ENCODE peak calls at places on chromosomes 7 and 10, in five cellular contexts. One of them, this sample, is unnamed.
A peak's percentile ranks its signal among the peaks of the same experiment; 100 is the strongest.

GRCh38 chr7:30322656-30323355 is 38.4 kb downstream of the ZNRF2 start:
- DNase-seq in GM12878: peak; percentile 45
- DNase-seq in HepG2: no peak
- DNase-seq in SK-N-SH: no peak
- DNase-seq in K562: peak; percentile 27
- DNase-seq in this sample: no peak

GRCh38 chr7:112272921-112273561 is 66.5 kb downstream of the ZNF277 start:
- DNase-seq in HepG2: no peak
- DNase-seq in SK-N-SH: no peak
- DNase-seq in GM12878: no peak
- DNase-seq in K562: no peak
- DNase-seq in this sample: no peak

GRCh38 chr10:100653957-100654834 is 91.2 kb upstream of the PAX2 start:
- DNase-seq in SK-N-SH: peak; percentile 81
- DNase-seq in GM12878: no peak
- DNase-seq in K562: no peak
- DNase-seq in HepG2: no peak
- DNase-seq in this sample: no peak

GRCh38 chr7:132666076-132666775 is 90.0 kb upstream of the PLXNA4 start:
- DNase-seq in GM12878: no peak
- DNase-seq in SK-N-SH: no peak
- DNase-seq in K562: no peak
- DNase-seq in HepG2: no peak
- DNase-seq in this sample: no peak

GRCh38 chr10:63409465-63410027 is 56.2 kb downstream of the JMJD1C start:
- DNase-seq in GM12878: no peak
- DNase-seq in HepG2: no peak
- DNase-seq in K562: peak; percentile 28
- DNase-seq in SK-N-SH: peak; percentile 21
- DNase-seq in this sample: no peak

GRCh38 chr7:27871086-27871485 is 131.1 kb downstream of the TAX1BP1 start:
- DNase-seq in K562: no peak
- DNase-seq in GM12878: no peak
- DNase-seq in SK-N-SH: no peak
- DNase-seq in HepG2: no peak
- DNase-seq in this sample: no peak

GRCh38 chr7:20964214-20964613 is 177.5 kb upstream of the SP8 start:
- DNase-seq in GM12878: no peak
- DNase-seq in K562: no peak
- DNase-seq in HepG2: no peak
- DNase-seq in SK-N-SH: no peak
- DNase-seq in this sample: no peak

GRCh38 chr7:107016312-107016711 is 28.2 kb upstream of the PRKAR2B start:
- DNase-seq in GM12878: no peak
- DNase-seq in SK-N-SH: no peak
- DNase-seq in K562: peak; percentile 41
- DNase-seq in HepG2: no peak
- DNase-seq in this sample: no peak

GRCh38 chr10:35341521-35341920 is 5.2 kb downstream of the CCNY start:
- DNase-seq in GM12878: peak; percentile 80
- DNase-seq in SK-N-SH: no peak
- DNase-seq in K562: no peak
- DNase-seq in HepG2: no peak
- DNase-seq in this sample: no peak

GRCh38 chr7:1708640-1709249 is 38.7 kb downstream of the ELFN1 start:
- DNase-seq in HepG2: no peak
- DNase-seq in GM12878: no peak
- DNase-seq in K562: no peak
- DNase-seq in SK-N-SH: peak; percentile 58
- DNase-seq in this sample: no peak

GRCh38 chr10:21953585-21954057 is 49.9 kb downstream of the DNAJC1 start:
- DNase-seq in GM12878: no peak
- DNase-seq in HepG2: peak; percentile 36
- DNase-seq in K562: peak; percentile 53
- DNase-seq in SK-N-SH: peak; percentile 54
- DNase-seq in this sample: peak; percentile 57

GRCh38 chr10:74394416-74394969 is 243.5 kb downstream of the ADK start:
- DNase-seq in SK-N-SH: no peak
- DNase-seq in GM12878: no peak
- DNase-seq in K562: no peak
- DNase-seq in HepG2: no peak
- DNase-seq in this sample: no peak

GRCh38 chr7:19665399-19666008 is 43.3 kb downstream of the POLR1F start:
- DNase-seq in GM12878: no peak
- DNase-seq in SK-N-SH: peak; percentile 39
- DNase-seq in K562: peak; percentile 35
- DNase-seq in HepG2: peak; percentile 7
- DNase-seq in this sample: peak; percentile 28

GRCh38 chr10:119139464-119140067 is 25.9 kb downstream of the SFXN4 start:
- DNase-seq in K562: peak; percentile 23
- DNase-seq in HepG2: peak; percentile 28
- DNase-seq in SK-N-SH: peak; percentile 62
- DNase-seq in GM12878: no peak
- DNase-seq in this sample: peak; percentile 51

GRCh38 chr7:33698006-33698405 is 207.3 kb upstream of the BMPER start:
- DNase-seq in GM12878: no peak
- DNase-seq in HepG2: no peak
- DNase-seq in K562: no peak
- DNase-seq in SK-N-SH: no peak
- DNase-seq in this sample: no peak

GRCh38 chr10:58951750-58952149 is 224.7 kb upstream of the PHYHIPL start:
- DNase-seq in GM12878: no peak
- DNase-seq in K562: no peak
- DNase-seq in SK-N-SH: no peak
- DNase-seq in HepG2: no peak
- DNase-seq in this sample: no peak

DNA sequence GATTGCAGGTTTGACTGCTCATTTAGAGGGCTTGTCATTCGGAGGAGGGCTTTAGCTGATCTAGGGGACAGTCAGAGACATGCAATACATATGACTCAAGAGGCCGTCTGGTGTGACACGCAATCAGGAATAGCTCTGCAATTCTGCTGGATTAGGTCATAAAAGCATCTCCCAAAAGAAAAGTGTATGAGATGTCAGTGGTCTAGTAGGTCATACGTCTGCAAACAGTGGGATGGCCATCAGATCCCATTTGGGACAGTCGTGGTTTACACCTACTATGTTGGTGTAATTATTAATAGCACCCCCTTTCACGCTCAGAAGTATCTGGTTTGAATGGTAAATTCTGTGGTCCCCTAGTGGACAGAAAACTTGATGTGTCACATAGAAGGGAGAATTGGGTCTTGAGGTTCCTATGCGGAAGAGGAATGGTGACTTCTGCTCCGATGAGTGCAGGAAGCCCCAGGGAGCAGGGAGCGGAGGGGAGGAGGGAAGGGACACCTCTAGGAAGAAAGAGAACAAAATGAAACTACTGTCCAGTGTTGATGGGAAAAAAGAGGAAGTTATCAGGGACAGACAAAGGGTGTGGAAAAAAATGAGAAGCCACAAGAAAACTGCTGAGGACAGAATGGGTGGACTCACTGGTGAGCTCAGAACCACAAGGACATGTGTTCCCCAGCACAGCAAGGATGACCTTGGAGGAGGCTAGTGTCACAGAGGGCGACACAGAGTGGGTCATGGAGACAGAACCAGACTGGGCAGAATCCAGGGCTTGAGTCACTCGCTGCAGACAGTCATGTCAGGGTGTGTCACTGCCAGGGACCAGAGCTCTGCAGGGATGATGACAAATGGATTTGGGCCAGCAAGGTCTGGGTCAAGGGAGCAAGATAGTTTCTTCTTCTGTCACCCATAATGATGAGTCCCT is 59.9 kb downstream of the MAP3K8 start:
- DNase-seq in K562: peak; percentile 50
- DNase-seq in GM12878: no peak
- DNase-seq in HepG2: peak; percentile 60
- DNase-seq in SK-N-SH: no peak
- DNase-seq in this sample: no peak
- H3K4me1 ChIP-seq in K562: peaks cover 11% of the 10 kb centered on the region
- H3K4me1 ChIP-seq in GM12878: peaks cover 88% of the 10 kb centered on the region
- H3K4me1 ChIP-seq in HepG2: peaks cover 44% of the 10 kb centered on the region
- H3K4me1 ChIP-seq in SK-N-SH: no peaks in the 10 kb centered on the region
- H3K4me1 ChIP-seq in this sample: peaks cover 36% of the 10 kb centered on the region

DNA sequence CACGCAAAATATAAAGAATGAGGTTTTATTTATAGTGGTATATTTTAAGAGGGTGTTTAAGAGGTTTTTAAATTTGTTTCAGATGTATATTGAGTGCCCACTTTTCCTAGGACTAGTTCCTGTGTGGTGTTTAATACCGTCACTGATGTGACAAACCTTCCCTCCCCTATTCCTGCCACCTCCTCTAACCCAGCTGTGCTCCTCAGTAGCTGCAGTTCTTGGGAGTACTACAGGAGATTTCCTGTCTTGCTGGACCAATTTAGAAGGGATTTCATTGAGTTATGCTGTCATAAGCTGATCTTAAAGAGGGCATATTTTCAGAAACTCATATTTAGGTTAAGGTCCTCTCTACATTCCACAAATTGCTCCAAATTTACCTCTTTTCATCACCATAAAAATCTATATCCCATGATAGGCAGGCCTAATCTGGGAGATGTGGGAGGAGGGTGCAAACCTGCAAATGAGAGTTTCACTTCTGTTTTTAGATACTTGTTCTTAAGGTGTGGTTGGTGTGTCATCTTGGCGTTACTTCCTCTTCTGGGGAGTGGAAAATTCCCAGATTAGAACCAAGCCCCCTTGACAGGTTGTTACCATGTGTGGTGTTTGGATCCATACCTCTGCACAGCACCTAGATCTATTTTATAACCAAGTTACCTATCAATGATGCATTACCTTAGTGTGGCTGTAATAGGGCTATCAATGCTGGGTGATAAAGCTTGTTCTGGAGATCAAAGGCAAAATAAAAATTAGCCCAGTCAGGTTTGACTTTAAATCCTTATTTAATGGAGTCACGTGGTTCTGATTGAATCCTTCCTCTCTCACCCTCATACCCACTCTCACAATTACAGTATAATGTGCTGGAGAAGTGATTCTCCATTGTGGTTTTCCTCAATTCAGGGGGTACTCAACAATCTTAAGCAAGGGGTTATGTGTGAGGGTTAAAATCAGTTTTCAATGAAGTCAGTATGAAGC is 141.1 kb downstream of the CDK14 start:
- DNase-seq in HepG2: no peak
- DNase-seq in K562: no peak
- DNase-seq in GM12878: peak; percentile 86
- DNase-seq in SK-N-SH: no peak
- DNase-seq in this sample: no peak
- TF ChIP-seq SMC3 in HepG2: no peak
- TF ChIP-seq SMC3 in K562: no peak
- TF ChIP-seq SMC3 in GM12878: no peak
- TF ChIP-seq SMC3 in SK-N-SH: no peak
- TF ChIP-seq SMC3 in this sample: no peak

GRCh38 chr7:139915301-139915863 is 86.3 kb downstream of the TBXAS1 start:
- DNase-seq in HepG2: no peak
- DNase-seq in GM12878: no peak
- DNase-seq in SK-N-SH: no peak
- DNase-seq in K562: no peak
- DNase-seq in this sample: peak; percentile 30

GRCh38 chr7:139918488-139918887 is 89.4 kb downstream of the TBXAS1 start:
- DNase-seq in K562: peak; percentile 78
- DNase-seq in SK-N-SH: no peak
- DNase-seq in GM12878: no peak
- DNase-seq in HepG2: no peak
- DNase-seq in this sample: no peak

GRCh38 chr7:139915864-139916716 is 87.0 kb downstream of the TBXAS1 start:
- DNase-seq in K562: peak; percentile 96
- DNase-seq in HepG2: no peak
- DNase-seq in GM12878: peak; percentile 91
- DNase-seq in SK-N-SH: peak; percentile 23
- DNase-seq in this sample: peak; percentile 88

GRCh38 chr7:139914861-139915300 is 85.8 kb downstream of the TBXAS1 start:
- DNase-seq in HepG2: no peak
- DNase-seq in SK-N-SH: no peak
- DNase-seq in K562: no peak
- DNase-seq in GM12878: no peak
- DNase-seq in this sample: no peak

DNA sequence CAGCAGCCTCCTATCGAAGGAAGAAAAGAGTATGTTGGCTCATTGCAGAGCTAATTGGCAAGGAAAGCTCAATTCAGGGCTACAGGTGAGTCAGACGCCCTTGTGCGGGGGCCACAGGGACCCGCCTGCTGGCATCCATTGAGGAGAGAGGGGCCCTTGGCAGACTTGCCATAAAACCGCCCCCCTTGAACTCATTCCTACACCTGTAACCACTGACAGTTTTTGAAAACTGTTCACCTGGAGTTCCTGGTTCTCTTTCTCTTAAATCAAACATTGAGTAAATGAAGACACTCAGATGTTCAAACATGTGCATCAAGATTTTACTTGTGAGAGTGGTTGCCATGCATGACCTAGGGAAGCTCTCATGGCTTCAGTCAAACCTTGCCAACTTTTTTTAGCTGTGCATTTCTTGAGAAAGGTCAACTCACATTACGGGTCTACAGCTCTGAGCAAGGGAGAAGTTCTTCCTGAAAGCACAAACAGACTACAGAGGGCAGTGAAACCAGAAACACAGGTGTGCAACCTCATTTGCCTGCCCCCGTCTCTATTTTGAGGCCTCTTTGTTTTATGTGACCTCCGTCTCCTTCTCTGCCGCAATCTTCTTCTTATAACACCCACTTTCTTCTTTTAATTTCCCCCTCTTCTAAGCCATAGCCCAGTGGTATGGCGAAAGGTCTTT is 87.8 kb downstream of the TBXAS1 start:
- DNase-seq in GM12878: peak; percentile 82
- DNase-seq in K562: no peak
- DNase-seq in SK-N-SH: no peak
- DNase-seq in HepG2: no peak
- DNase-seq in this sample: no peak
- TF ChIP-seq REST in GM12878: no peak
- TF ChIP-seq REST in K562: no peak
- TF ChIP-seq REST in SK-N-SH: no peak
- TF ChIP-seq REST in HepG2: no peak
- TF ChIP-seq REST in this sample: no peak

GRCh38 chr7:92748509-92748908 is 87.9 kb downstream of the CDK6 start:
- DNase-seq in SK-N-SH: no peak
- DNase-seq in K562: no peak
- DNase-seq in HepG2: no peak
- DNase-seq in GM12878: no peak
- DNase-seq in this sample: no peak
- H3K4me1 ChIP-seq in SK-N-SH: peaks cover 34% of the 10 kb centered on the region
- H3K4me1 ChIP-seq in K562: no peaks in the 10 kb centered on the region
- H3K4me1 ChIP-seq in HepG2: peaks cover 56% of the 10 kb centered on the region
- H3K4me1 ChIP-seq in GM12878: no peaks in the 10 kb centered on the region
- H3K4me1 ChIP-seq in this sample: peaks cover 70% of the 10 kb centered on the region

DNA sequence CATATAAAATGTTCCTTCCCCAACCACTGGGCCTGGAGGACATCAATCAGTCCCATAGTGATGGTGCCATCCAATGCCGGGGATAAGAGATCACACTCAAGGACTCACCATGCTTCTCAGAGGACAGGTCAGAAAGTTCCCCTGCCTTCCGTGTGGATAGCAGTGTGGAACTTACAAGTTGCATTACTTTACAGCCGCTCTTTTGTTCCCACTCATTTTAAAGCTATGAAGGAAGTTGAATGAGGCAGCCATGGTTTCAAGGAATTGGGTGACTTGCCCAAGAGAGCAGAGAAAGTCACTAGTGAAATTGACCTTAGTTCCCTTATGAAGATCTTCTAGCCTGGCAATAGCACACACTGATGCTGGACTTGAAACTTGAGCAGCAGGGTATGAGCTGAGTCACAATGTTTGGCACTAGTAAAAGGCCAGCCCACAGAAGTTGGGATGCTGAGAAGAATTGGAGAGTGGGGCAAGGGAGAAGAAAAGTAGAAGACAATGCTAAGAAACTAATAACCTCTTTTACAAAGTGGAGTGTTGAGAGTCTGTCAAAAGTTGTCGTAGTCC is 78.7 kb downstream of the CXCL12 start:
- DNase-seq in SK-N-SH: no peak
- DNase-seq in GM12878: no peak
- DNase-seq in K562: no peak
- DNase-seq in HepG2: no peak
- DNase-seq in this sample: no peak
- TF ChIP-seq SMC3 in SK-N-SH: no peak
- TF ChIP-seq SMC3 in GM12878: no peak
- TF ChIP-seq SMC3 in K562: no peak
- TF ChIP-seq SMC3 in HepG2: no peak
- TF ChIP-seq SMC3 in this sample: no peak